ENCODE peak calls at places on chromosome 14, in five cellular contexts. L, B, X, O and J are unnamed samples.
A peak's percentile ranks its signal among the peaks of the same experiment; 100 is the strongest.

GRCh38 chr14:105882626-105883025 is 356.2 kb downstream of the TMEM121 start:
- DNase-seq in O (peak; percentile 0), X (no peak), B (peak; percentile 61), L (no peak), J (peak; percentile 6)

GRCh38 chr14:53304726-53305381 is 151.7 kb upstream of the DDHD1 start:
- DNase-seq in O (no peak), X (no peak), B (no peak), L (no peak), J (no peak)

GRCh38 chr14:86221000-86221399 is 691.1 kb downstream of the FLRT2 start:
- DNase-seq in B (no peak), O (peak; percentile 5), L (no peak), X (no peak), J (no peak)

GRCh38 chr14:63045234-63045611 is at the start of gene KCNH5:
- DNase-seq in L (no peak), B (no peak), O (peak; percentile 4), X (peak; percentile 33), J (no peak)

GRCh38 chr14:37493606-37494005 is 101.4 kb downstream of the FOXA1 start:
- DNase-seq in B (no peak), X (no peak), O (no peak), L (no peak), J (no peak)

GRCh38 chr14:104741803-104742251 is 11.1 kb upstream of the SIVA1 start:
- DNase-seq in X (no peak), B (no peak), L (no peak), O (no peak), J (no peak)

GRCh38 chr14:53613404-53614253 is 343.0 kb downstream of the BMP4 start:
- DNase-seq in L (no peak), X (peak; percentile 89), O (no peak), B (no peak), J (peak; percentile 8)

GRCh38 chr14:56002876-56003625 is 115.2 kb upstream of the PELI2 start:
- DNase-seq in O (no peak), B (no peak), L (no peak), X (no peak), J (no peak)

GRCh38 chr14:105529506-105530445 is 3.4 kb downstream of the TMEM121 start:
- DNase-seq in B (no peak), X (no peak), L (no peak), O (no peak), J (no peak)

GRCh38 chr14:105313381-105314286 is 914 bp upstream of the PACS2 start:
- DNase-seq in L (peak; percentile 31), X (peak; percentile 21), O (peak; percentile 20), B (no peak), J (no peak)

GRCh38 chr14:60616326-60617044 is 32.8 kb downstream of the SIX1 start:
- DNase-seq in B (no peak), L (no peak), O (no peak), X (no peak), J (no peak)

GRCh38 chr14:54589843-54590242 is 22.9 kb downstream of the SAMD4A start:
- DNase-seq in L (no peak), X (no peak), O (no peak), B (no peak), J (no peak)

GRCh38 chr14:58617619-58618018 is 20.1 kb upstream of the DACT1 start:
- DNase-seq in X (no peak), L (no peak), O (no peak), B (no peak), J (no peak)

GRCh38 chr14:55329999-55330710 is 58.9 kb downstream of the FBXO34 start:
- DNase-seq in L (no peak), X (no peak), B (no peak), O (no peak), J (no peak)

GRCh38 chr14:67411820-67412421 is at the start of gene PLEK2:
- DNase-seq in B (no peak), O (peak; percentile 86), L (no peak), X (peak; percentile 40), J (peak; percentile 76)

GRCh38 chr14:68772761-68773381 is 20.0 kb downstream of the ZFP36L1 start:
- DNase-seq in L (no peak), O (no peak), X (no peak), B (peak; percentile 21), J (no peak)
- H3K4me1 ChIP-seq in L (no peaks in the 10 kb centered on the region), O (peaks cover 6% of the 10 kb centered on the region), X (peaks cover 5% of the 10 kb centered on the region), B (peaks cover 18% of the 10 kb centered on the region), J (peaks cover 17% of the 10 kb centered on the region)

DNA sequence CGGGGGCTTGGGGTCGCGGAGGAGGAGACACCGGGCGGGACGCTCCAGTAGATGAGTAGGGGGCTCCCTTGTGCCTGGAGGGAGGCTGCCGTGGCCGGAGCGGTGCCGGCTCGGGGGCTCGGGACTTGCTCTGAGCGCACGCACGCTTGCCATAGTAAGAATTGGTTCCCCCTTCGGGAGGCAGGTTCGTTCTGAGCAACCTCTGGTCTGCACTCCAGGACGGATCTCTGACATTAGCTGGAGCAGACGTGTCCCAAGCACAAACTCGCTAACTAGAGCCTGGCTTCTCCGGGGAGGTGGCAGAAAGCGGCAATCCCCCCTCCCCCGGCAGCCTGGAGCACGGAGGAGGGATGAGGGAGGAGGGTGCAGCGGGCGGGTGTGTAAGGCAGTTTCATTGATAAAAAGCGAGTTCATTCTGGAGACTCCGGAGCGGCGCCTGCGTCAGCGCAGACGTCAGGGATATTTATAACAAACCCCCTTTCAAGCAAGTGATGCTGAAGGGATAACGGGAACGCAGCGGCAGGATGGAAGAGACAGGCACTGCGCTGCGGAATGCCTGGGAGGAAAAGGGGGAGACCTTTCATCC is 618 bp downstream of the FOS start:
- DNase-seq in B (no peak), L (peak; percentile 64), O (peak; percentile 62), X (no peak), J (peak; percentile 74)
- TF ChIP-seq POLR2A in B (no peak), L (peak; percentile 8), O (peak; percentile 20), X (no peak), J (peak; percentile 51)

GRCh38 chr14:39763402-39763890 is 331.2 kb upstream of the FBXO33 start:
- DNase-seq in B (no peak), L (no peak), O (no peak), X (no peak), J (no peak)
- H3K4me3 ChIP-seq in B (no peak overlapping the region), L (no peak overlapping the region), O (no peak overlapping the region), X (no peak overlapping the region), J (no peak overlapping the region)

GRCh38 chr14:89960895-89961294 is 5.2 kb downstream of the TDP1 start:
- DNase-seq in L (no peak), X (no peak), O (no peak), B (no peak), J (no peak)
- H3K4me1 ChIP-seq in L (peaks cover 10% of the 10 kb centered on the region), X (peaks cover 10% of the 10 kb centered on the region), O (peaks cover 19% of the 10 kb centered on the region), B (peaks cover 14% of the 10 kb centered on the region), J (peaks cover 6% of the 10 kb centered on the region)

GRCh38 chr14:98189521-98189920 is 1082.5 kb downstream of the BCL11B start:
- DNase-seq in L (no peak), B (no peak), O (no peak), X (no peak), J (no peak)
- TF ChIP-seq POLR2A in L (no peak), B (no peak), O (no peak), X (no peak), J (no peak)

GRCh38 chr14:52125885-52126284 is 57.0 kb upstream of the NID2 start:
- DNase-seq in L (no peak), X (no peak), B (no peak), O (no peak), J (no peak)

GRCh38 chr14:52124791-52125661 is 56.2 kb upstream of the NID2 start:
- DNase-seq in L (no peak), B (no peak), O (no peak), X (peak; percentile 32), J (no peak)

GRCh38 chr14:52119030-52119429 is 50.2 kb upstream of the NID2 start:
- DNase-seq in O (no peak), L (no peak), B (no peak), X (no peak), J (no peak)

GRCh38 chr14:52117433-52117832 is 48.6 kb upstream of the NID2 start:
- DNase-seq in O (no peak), L (no peak), X (no peak), B (no peak), J (no peak)

GRCh38 chr14:52121441-52121840 is 52.6 kb upstream of the NID2 start:
- DNase-seq in L (no peak), X (no peak), B (no peak), O (no peak), J (no peak)
- H3K4me3 ChIP-seq in L (no peak overlapping the region), X (no peak overlapping the region), B (no peak overlapping the region), O (no peak overlapping the region), J (no peak overlapping the region)

GRCh38 chr14:100574642-100575031 is 12.6 kb downstream of the BEGAIN start:
- DNase-seq in B (no peak), O (no peak), L (no peak), X (no peak), J (no peak)

GRCh38 chr14:100575266-100575995 is 11.8 kb downstream of the BEGAIN start:
- DNase-seq in X (no peak), B (no peak), O (no peak), L (no peak), J (no peak)

GRCh38 chr14:100573757-100574641 is 13.2 kb downstream of the BEGAIN start:
- DNase-seq in O (no peak), X (no peak), B (no peak), L (no peak), J (no peak)

GRCh38 chr14:100571837-100572236 is 15.4 kb downstream of the BEGAIN start:
- DNase-seq in O (no peak), L (no peak), X (no peak), B (no peak), J (no peak)

DNA sequence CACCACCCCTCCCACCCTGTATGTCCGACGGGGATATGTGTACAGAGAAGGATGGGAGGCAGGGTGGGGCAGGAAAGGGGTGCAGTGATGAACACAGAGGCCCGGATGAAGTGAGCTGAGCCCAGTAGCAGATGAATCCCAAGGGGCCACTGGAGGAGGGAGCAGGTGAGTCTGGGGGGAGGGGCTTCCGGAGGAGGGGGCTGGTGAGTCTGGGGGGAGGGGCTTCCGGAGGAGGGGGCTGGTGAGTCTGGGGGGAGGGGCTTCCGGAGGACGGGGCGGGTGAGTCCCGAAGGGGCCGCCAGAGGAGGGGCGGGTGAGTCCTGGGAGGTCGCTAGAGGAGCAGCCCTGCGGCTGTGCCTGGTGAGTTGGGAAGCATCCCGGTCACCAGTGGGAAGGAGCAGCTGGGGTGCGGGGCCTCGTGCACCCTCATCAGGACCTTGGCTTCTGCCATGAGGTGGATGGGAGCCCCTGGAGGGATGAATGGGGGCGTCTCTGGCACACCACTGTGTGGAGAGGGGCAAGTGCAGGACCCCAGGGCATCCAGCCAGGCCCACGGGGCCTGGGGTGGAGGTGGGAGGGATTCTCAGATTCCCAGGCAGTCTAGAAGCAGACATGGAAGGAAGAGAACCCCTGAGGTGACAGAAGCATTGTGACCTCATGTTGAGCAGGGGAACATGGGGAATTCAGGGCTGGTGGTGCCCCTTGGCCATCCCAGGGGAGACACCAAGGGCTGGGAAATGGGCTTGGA is 14.0 kb downstream of the BEGAIN start:
- DNase-seq in O (no peak), L (no peak), X (no peak), B (no peak), J (no peak)
- H3K4me1 ChIP-seq in O (peaks cover 10% of the 10 kb centered on the region), L (peaks cover 3% of the 10 kb centered on the region), X (no peaks in the 10 kb centered on the region), B (peaks cover 9% of the 10 kb centered on the region), J (no peaks in the 10 kb centered on the region)

GRCh38 chr14:21258889-21259787 is 10.1 kb downstream of the HNRNPC start:
- DNase-seq in L (no peak), X (no peak), B (no peak), O (no peak), J (no peak)
- TF ChIP-seq POLR2A in L (no peak), X (no peak), B (no peak), O (no peak), J (no peak)

GRCh38 chr14:61719344-61720301 is 24.3 kb downstream of the HIF1A start:
- DNase-seq in B (no peak), O (no peak), L (no peak), X (no peak), J (no peak)
- H3K4me3 ChIP-seq in B (no peak overlapping the region), O (no peak overlapping the region), L (no peak overlapping the region), X (no peak overlapping the region), J (no peak overlapping the region)